ENCODE peak calls at places on chromosomes 2 and 18, in four cellular contexts. C is aorta; O is heart right ventricle; I is CD8-positive, alpha-beta T cell. X is an unnamed sample.

GRCh38 chr2:64204006-64204632 is 59.9 kb upstream of the PELI1 start:
- DNase-seq in C (peak; percentile 64), O (peak; percentile 40), I (no peak), X (peak; percentile 32)

GRCh38 chr18:74456409-74457042 is 582 bp downstream of the DIPK1C start:
- DNase-seq in C (no peak), O (no peak), I (peak; percentile 46), X (no peak)

GRCh38 chr2:65377556-65378307 is 54.7 kb downstream of the SPRED2 start:
- DNase-seq in C (no peak), O (no peak), I (no peak), X (no peak)

GRCh38 chr2:94985636-94986035 is 39.9 kb upstream of the MAL start:
- DNase-seq in C (no peak), O (no peak), I (peak; percentile 25), X (no peak)

GRCh38 chr2:169360984-169361705 is 1.2 kb downstream of the LRP2 start:
- DNase-seq in C (no peak), O (no peak), I (no peak), X (no peak)

GRCh38 chr18:72444756-72445155 is 99.4 kb downstream of the CBLN2 start:
- DNase-seq in C (no peak), O (no peak), I (no peak), X (no peak)

GRCh38 chr18:37107748-37108522 is 279.0 kb downstream of the KIAA1328 start:
- DNase-seq in C (no peak), O (no peak), I (no peak), X (no peak)

GRCh38 chr2:1940660-1941059 is 196.3 kb upstream of the PXDN start:
- DNase-seq in C (no peak), O (peak; percentile 55), I (no peak), X (no peak)

GRCh38 chr18:50092250-50092780 is 102.6 kb downstream of the MYO5B start:
- DNase-seq in C (no peak), O (no peak), I (no peak), X (no peak)

GRCh38 chr2:131030478-131030971 is 62.7 kb downstream of the FAM168B start:
- DNase-seq in C (no peak), O (no peak), I (no peak), X (no peak)

GRCh38 chr18:54906636-54907180 is 52.6 kb downstream of the CCDC68 start:
- DNase-seq in C (no peak), O (no peak), I (no peak), X (no peak)

DNA sequence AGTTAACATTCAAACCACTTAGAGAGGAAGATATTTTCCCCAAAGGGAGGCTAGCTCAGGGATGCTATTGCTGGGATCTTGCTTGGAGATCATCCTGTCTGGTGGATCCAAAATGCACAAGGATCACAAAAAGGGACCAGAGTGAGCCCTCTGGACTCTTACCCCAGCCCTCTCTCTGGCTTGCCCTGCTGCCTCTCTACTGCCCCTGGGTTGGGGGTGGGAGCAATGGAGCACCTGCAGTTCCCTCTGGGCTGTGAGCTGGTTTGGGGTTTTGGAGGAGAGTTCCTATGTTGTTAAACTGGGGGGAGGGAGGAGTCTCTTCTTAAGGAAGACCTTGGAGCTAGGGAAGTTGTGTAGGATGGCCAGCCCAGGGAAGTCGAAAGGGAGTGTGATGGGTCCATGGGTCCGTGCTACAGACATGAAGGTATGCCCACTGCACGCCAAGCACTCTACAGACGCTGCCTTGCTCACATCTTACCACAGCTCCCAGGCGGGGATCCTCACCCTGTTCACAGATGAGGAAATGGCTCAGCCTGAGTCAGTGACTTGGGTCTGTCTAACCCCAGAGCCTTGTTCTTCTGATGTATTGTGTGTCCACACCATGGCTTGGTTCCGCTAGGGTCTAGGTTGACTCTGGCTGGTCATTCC is 3.8 kb downstream of the LBH start:
- DNase-seq in C (no peak), O (no peak), I (peak; percentile 74), X (peak; percentile 29)
- H3K4me3 ChIP-seq in C (no peak overlapping the region), O (peak overlapping the region; percentile 75), I (peak overlapping the region; percentile 96), X (peak overlapping the region; percentile 94)

GRCh38 chr2:121214296-121214695 is 70.7 kb downstream of the TFCP2L1 start:
- DNase-seq in C (no peak), O (no peak), I (no peak), X (no peak)

GRCh38 chr2:121218386-121218938 is 66.5 kb downstream of the TFCP2L1 start:
- DNase-seq in C (no peak), O (no peak), I (no peak), X (no peak)

GRCh38 chr2:121219866-121220265 is 65.1 kb downstream of the TFCP2L1 start:
- DNase-seq in C (no peak), O (no peak), I (no peak), X (no peak)

GRCh38 chr2:121220995-121221394 is 64.0 kb downstream of the TFCP2L1 start:
- DNase-seq in C (no peak), O (no peak), I (no peak), X (no peak)

DNA sequence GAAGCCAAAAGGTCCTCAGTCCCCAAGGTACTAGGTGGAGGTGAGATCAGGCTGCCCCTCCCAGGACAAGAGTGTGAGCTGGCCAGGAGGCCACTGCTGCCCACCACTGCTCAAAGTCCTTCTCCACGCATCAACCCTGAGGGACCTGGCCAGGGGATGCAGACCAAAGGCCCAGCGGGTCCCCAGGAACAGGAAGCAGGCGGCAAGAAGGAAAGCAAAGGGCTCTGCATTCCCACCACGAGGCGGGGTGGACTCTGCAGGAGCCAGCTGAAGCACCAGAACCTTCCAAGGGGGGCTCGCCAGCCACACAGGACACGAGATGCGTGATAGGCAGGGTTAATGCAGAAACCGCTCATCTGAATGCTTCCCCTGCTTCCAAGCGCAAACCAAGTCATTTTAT is 67.4 kb downstream of the TFCP2L1 start:
- DNase-seq in C (no peak), O (no peak), I (no peak), X (no peak)
- H3K4me1 ChIP-seq in C (no peaks in the 10 kb centered on the region), O (no peaks in the 10 kb centered on the region), I (no peaks in the 10 kb centered on the region), X (no peaks in the 10 kb centered on the region)

DNA sequence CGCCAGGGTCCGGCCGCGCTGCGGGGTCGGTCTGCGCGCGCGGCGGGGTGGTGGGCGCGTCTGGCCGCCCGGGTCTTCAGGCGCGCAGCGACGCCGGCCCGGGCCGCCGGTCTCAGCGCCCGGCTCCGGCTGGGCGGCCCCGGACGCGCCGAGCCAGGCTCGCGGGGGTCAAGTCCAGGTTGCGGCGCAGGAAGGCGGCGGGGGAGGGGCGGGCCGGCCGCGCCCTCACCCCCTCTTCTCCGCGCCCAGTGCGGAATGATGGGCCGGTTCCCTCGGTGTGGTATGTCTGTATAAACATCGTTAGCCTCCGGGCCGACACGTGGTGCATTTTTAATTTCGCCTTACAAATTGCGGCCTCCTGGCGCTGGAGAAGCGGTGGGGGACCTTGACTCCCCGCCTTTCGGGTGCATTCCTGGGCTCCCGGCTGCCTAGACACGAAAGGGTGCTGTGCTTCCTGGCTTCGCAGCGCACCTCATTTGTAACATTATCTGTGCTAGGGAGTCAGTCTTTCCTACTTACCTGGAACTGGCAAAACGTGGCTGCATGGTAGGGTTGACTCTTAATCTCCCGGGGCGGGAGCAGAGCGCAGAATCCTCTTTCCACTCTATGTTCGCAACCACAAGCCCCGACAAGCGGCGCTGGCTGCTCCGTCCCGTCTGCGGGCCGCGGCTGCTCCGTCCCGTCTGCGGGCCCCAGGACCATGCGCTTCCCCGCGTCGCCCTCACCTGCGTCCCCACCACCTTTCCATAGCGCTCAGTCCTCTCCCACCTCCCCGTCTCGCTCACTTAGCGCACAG is 69.0 kb downstream of the CTAGE1 start:
- DNase-seq in C (peak; percentile 73), O (peak; percentile 68), I (peak; percentile 69), X (no peak)
- H3K27ac ChIP-seq in C (peak overlapping the region; percentile 99), O (peak overlapping the region; percentile 88), I (peak overlapping the region; percentile 75), X (peak overlapping the region; percentile 25)

GRCh38 chr2:239751719-239752355 is 273.3 kb downstream of the NDUFA10 start:
- DNase-seq in C (peak; percentile 89), O (peak; percentile 14), I (peak; percentile 61), X (no peak)
- H3K4me3 ChIP-seq in C (no peak overlapping the region), O (no peak overlapping the region), I (peak overlapping the region; percentile 34), X (no peak overlapping the region)

DNA sequence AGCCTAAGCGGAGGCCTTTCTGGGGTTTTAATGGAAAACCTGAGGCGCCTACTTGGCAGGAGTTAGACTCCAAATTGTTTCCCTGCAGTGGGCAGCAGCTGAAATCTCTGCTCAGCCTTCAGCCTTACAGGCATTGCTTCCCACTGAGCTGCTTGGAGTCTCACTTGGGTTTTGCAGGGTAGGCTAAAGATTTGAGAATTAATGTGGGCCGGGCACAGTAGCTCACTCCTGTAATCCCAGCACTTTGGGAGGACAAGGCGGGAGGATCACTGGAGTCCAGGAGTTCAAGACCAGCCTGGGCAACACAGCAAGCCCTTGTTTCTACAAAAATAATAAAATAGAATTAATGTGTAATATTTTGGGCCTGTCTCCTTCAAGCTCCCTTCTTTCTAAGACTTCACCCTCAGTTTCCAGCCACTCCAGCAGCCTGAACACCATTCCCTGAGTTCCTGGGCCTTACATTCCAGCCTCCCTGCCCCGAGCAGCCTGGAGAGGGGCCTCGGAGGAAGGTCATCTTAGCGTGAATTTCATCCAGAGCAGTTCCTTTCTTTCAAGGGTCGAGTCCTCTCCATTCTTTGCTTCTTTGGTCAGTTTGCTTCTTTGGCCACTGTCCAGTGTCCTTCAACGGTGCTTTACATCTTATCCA is 9.1 kb upstream of the RAB17 start:
- DNase-seq in C (no peak), O (no peak), I (no peak), X (no peak)
- H3K4me1 ChIP-seq in C (no peaks in the 10 kb centered on the region), O (peaks cover 48% of the 10 kb centered on the region), I (peaks cover 22% of the 10 kb centered on the region), X (peaks cover 18% of the 10 kb centered on the region)

DNA sequence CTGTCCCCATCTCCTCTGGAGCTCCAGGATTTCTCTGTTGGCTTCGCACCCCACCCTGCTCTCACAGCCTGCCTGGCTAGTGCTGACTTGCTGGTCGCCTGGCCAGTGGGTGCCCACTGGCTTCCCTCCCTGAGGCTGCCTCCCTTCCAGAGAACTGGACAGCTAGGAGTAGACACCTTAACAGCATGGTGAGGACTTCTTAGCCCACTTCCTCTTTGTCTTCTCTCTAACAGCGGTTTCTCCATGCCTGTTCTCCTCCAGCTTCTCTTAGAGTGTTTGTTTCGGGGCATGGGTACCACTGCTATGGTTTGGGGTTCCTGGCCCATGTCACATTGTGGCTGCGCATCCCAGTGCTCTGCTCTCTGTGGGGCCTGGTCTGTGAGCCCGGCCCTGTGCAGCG is 37.1 kb downstream of the ZNF532 start:
- DNase-seq in C (no peak), O (no peak), I (no peak), X (no peak)
- H3K27ac ChIP-seq in C (no peak overlapping the region), O (no peak overlapping the region), I (no peak overlapping the region), X (no peak overlapping the region)

GRCh38 chr2:83104202-83104601 is 1354.9 kb downstream of the SUCLG1 start:
- DNase-seq in C (no peak), O (no peak), I (no peak), X (no peak)
- H3K4me3 ChIP-seq in C (no peak overlapping the region), O (no peak overlapping the region), I (no peak overlapping the region), X (no peak overlapping the region)

X was measured in effector memory CD4-positive, alpha-beta T cell.